ENCODE peak calls at places on chromosomes 12 and 14, in nine cellular contexts. Z is Caco-2; B is CD8-positive, alpha-beta T cell; H is mammary epithelial cell; A is GM23338; P is left ventricle myocardium inferior; L is GM10248; U is thoracic aorta; V is fibroblast of mammary gland. F is an unnamed sample.

GRCh38 chr12:84912191-84913142 is at the start of gene SLC6A15:
- DNase-seq in Z (no peak), B (no peak), H (peak; percentile 88), A (peak; percentile 87), P (no peak), L (peak; percentile 25), U (no peak), V (peak; percentile 85), F (peak; percentile 61)

GRCh38 chr14:75279153-75279738 is 618 bp downstream of the FOS start:
- DNase-seq in Z (no peak), B (peak; percentile 59), H (peak; percentile 42), A (peak; percentile 46), P (peak; percentile 80), L (peak; percentile 33), U (no peak), V (peak; percentile 87), F (no peak)

GRCh38 chr12:26845984-26846383 is 13.0 kb upstream of the ITPR2 start:
- DNase-seq in Z (peak; percentile 66), B (no peak), H (no peak), A (no peak), P (no peak), L (no peak), U (no peak), V (peak; percentile 55), F (no peak)

GRCh38 chr12:98618952-98619351 is 25.5 kb downstream of the SLC25A3 start:
- DNase-seq in Z (no peak), B (no peak), H (no peak), A (no peak), P (no peak), L (no peak), U (no peak), V (peak; percentile 83), F (no peak)

GRCh38 chr12:116390656-116391335 is 113.3 kb upstream of the MED13L start:
- DNase-seq in Z (no peak), B (no peak), H (peak; percentile 32), A (no peak), P (no peak), L (no peak), U (no peak), V (peak; percentile 40), F (no peak)

GRCh38 chr12:3038931-3039510 is 38.2 kb upstream of the TSPAN9 start:
- DNase-seq in Z (no peak), B (no peak), H (no peak), A (no peak), P (no peak), L (no peak), U (no peak), V (no peak), F (no peak)

GRCh38 chr14:30779210-30779609 is 95.1 kb upstream of the COCH start:
- DNase-seq in Z (no peak), B (no peak), H (peak; percentile 28), A (no peak), P (no peak), L (no peak), U (no peak), V (peak; percentile 48), F (no peak)

GRCh38 chr14:105745433-105746123 is 219.2 kb downstream of the TMEM121 start:
- DNase-seq in Z (no peak), B (no peak), H (no peak), A (no peak), P (no peak), L (no peak), U (no peak), V (no peak), F (no peak)

GRCh38 chr12:1533602-1534304 is 60.6 kb downstream of the FBXL14 start:
- DNase-seq in Z (no peak), B (peak; percentile 63), H (peak; percentile 49), A (no peak), P (no peak), L (peak; percentile 69), U (no peak), V (peak; percentile 44), F (no peak)

GRCh38 chr12:55227643-55228042 is 6.8 kb downstream of the OR10A7 start:
- DNase-seq in Z (no peak), B (no peak), H (no peak), A (no peak), P (no peak), L (no peak), U (no peak), V (no peak), F (no peak)

GRCh38 chr14:61561657-61562276 is 133.5 kb upstream of the HIF1A start:
- DNase-seq in Z (peak; percentile 62), B (no peak), H (peak; percentile 91), A (peak; percentile 36), P (peak; percentile 51), L (no peak), U (peak; percentile 58), V (peak; percentile 98), F (no peak)

GRCh38 chr14:23544511-23545447 is 6.8 kb downstream of the ZFHX2 start:
- DNase-seq in Z (no peak), B (no peak), H (no peak), A (peak; percentile 94), P (peak; percentile 61), L (no peak), U (no peak), V (no peak), F (no peak)

GRCh38 chr12:132824053-132824452 is 4.6 kb downstream of the GOLGA3 start:
- DNase-seq in Z (no peak), B (no peak), H (peak; percentile 58), A (no peak), P (no peak), L (no peak), U (no peak), V (peak; percentile 45), F (no peak)

GRCh38 chr12:102216086-102216691 is 18.6 kb upstream of the PMCH start:
- DNase-seq in Z (no peak), B (no peak), H (peak; percentile 8), A (no peak), P (no peak), L (no peak), U (no peak), V (peak; percentile 75), F (no peak)

GRCh38 chr14:50943943-50944646 is at the start of gene PYGL:
- DNase-seq in Z (peak; percentile 88), B (peak; percentile 51), H (peak; percentile 75), A (peak; percentile 89), P (peak; percentile 83), L (peak; percentile 62), U (peak; percentile 18), V (peak; percentile 53), F (peak; percentile 44)

GRCh38 chr12:61504396-61505115 is 755.6 kb upstream of the USP15 start:
- DNase-seq in Z (no peak), B (no peak), H (peak; percentile 49), A (peak; percentile 65), P (no peak), L (no peak), U (no peak), V (no peak), F (no peak)

GRCh38 chr14:104337381-104337780 is 199.0 kb downstream of the KIF26A start:
- DNase-seq in Z (no peak), B (no peak), H (no peak), A (no peak), P (no peak), L (no peak), U (no peak), V (no peak), F (no peak)

DNA sequence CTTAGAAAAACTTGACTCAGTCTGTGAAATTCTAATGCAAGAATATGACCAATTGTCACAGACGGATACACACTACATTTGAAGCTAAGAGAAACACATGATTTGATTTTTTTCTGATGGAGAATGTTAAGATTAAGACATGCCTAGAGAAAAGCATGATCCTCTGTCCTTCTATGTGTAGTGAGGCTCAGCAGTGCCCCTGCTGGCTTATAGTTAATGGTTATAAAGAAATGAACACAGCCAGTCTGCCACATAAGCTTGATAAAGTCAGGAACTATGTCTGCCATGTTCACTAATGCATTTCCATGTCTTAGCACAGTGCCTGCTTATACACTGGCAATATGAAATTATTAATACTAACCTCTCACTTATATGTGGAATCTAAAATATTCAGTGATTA is 168.1 kb upstream of the DAAM1 start:
- DNase-seq in Z (peak; percentile 11), B (no peak), H (peak; percentile 20), A (peak; percentile 52), P (no peak), L (no peak), U (no peak), V (peak; percentile 49), F (no peak)
- TF ChIP-seq CTCF in Z (peak; percentile 55), B (no peak), H (peak; percentile 60), A (peak; percentile 60), P (peak; percentile 52), L (peak; percentile 40), U (no peak), V (peak; percentile 61), F (peak; percentile 54)

GRCh38 chr12:32947203-32947795 is 50.7 kb upstream of the PKP2 start:
- DNase-seq in Z (peak; percentile 63), B (no peak), H (peak; percentile 34), A (peak; percentile 61), P (no peak), L (no peak), U (no peak), V (peak; percentile 2), F (no peak)
- TF ChIP-seq CTCF in Z (peak; percentile 21), B (no peak), H (peak; percentile 10), A (peak; percentile 59), P (no peak), L (no peak), U (no peak), V (no peak), F (peak; percentile 63)

DNA sequence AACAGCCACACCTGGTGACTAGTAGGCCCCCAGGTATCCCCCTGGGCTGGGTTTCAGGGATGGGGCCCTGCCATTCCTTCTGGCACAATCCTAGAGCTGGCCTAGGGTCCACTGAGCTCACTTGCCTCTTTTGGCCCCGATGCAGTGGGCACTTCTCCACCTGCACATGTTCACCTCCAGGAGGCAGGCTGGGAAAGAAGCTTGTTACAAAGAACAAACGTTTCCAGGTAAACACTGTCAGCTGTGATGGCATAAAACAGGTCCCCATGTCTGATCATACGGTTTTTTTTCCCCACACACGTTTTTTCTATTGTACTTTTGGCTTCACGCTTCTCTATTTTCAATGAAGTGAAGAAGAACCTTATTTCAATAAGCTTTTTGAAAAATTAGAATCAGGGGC is 15.8 kb upstream of the HVCN1 start:
- DNase-seq in Z (peak; percentile 58), B (no peak), H (peak; percentile 24), A (peak; percentile 72), P (no peak), L (peak; percentile 39), U (no peak), V (no peak), F (peak; percentile 14)
- TF ChIP-seq CTCF in Z (peak; percentile 70), B (no peak), H (peak; percentile 39), A (peak; percentile 49), P (no peak), L (peak; percentile 20), U (no peak), V (no peak), F (peak; percentile 50)

DNA sequence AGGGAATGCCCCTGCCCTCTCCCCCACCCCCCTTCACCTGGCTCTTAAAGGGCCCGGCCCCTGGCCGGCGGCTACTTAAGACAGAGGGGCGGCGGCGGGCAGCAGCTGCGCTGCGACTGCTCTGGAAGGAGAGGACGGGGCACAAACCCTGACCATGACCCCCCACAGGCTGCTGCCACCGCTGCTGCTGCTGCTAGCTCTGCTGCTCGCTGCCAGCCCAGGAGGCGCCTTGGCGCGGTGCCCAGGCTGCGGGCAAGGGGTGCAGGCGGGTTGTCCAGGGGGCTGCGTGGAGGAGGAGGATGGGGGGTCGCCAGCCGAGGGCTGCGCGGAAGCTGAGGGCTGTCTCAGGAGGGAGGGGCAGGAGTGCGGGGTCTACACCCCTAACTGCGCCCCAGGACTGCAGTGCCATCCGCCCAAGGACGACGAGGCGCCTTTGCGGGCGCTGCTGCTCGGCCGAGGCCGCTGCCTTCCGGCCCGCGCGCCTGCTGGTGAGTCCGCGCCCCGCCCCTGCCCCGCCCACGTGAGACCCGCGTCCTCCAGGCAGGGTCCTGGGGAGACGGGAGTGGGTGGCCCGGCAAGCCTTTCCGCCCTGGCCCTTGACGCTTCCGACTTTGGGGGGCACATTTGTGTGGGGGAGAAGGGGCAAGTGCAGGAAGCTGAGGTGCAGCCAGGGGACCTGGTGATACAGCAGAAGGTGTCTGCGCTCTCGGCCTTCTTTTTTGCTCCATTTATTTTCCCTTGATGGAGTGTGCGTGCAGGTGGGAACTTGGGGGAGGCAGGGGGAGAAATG is at the start of gene IGFBP6:
- DNase-seq in Z (peak; percentile 61), B (peak; percentile 80), H (peak; percentile 55), A (peak; percentile 83), P (peak; percentile 78), L (peak; percentile 65), U (no peak), V (peak; percentile 34), F (peak; percentile 45)
- TF ChIP-seq CTCF in Z (no peak), B (no peak), H (no peak), A (no peak), P (peak; percentile 52), L (no peak), U (peak; percentile 23), V (no peak), F (no peak)

F was measured in progenitor cell of endocrine pancreas.